ENCODE peak calls at places on chromosome X, in ten cellular contexts. X, E, O, J, G, U, Y, M, R and L are unnamed samples.

GRCh38 chrX:1417921-1418875 is 26.3 kb upstream of the SLC25A6 start:
- DNase-seq in Y (no peak), R (no peak), U (no peak), X (no peak), M (no peak), E (no peak), O (no peak), J (no peak), G (no peak), L (peak; percentile 35)

GRCh38 chrX:115047181-115047580 is 29.8 kb upstream of the IL13RA2 start:
- DNase-seq in O (no peak), E (no peak), M (no peak), J (no peak), X (no peak), Y (no peak), R (no peak), G (no peak), U (peak; percentile 67), L (no peak)

GRCh38 chrX:153726286-153727107 is 1.8 kb downstream of the ABCD1 start:
- DNase-seq in Y (peak; percentile 41), J (peak; percentile 79), R (peak; percentile 68), X (no peak), E (peak; percentile 56), O (no peak), G (peak; percentile 77), M (peak; percentile 64), U (peak; percentile 30), L (peak; percentile 83)

GRCh38 chrX:143837444-143837843 is 46.4 kb upstream of the UBE2NL start:
- DNase-seq in X (no peak), U (no peak), Y (no peak), E (no peak), J (no peak), M (no peak), R (no peak), G (no peak), O (no peak), L (no peak)

GRCh38 chrX:150044556-150044955 is 106.3 kb upstream of the EOLA2 start:
- DNase-seq in U (no peak), G (no peak), M (no peak), E (no peak), O (peak; percentile 21), R (no peak), Y (no peak), J (no peak), X (no peak), L (no peak)

GRCh38 chrX:24260827-24261550 is 52.9 kb downstream of the SUPT20HL2 start:
- DNase-seq in U (no peak), G (no peak), Y (peak; percentile 57), X (no peak), O (no peak), E (peak; percentile 50), M (no peak), R (no peak), J (no peak), L (peak; percentile 81)

GRCh38 chrX:43225626-43226328 is 430.3 kb upstream of the MAOA start:
- DNase-seq in M (no peak), G (no peak), O (no peak), E (no peak), Y (no peak), X (no peak), R (no peak), U (no peak), J (peak; percentile 1), L (no peak)

GRCh38 chrX:46433892-46434291 is 111.3 kb downstream of the ZNF674 start:
- DNase-seq in U (no peak), E (no peak), G (no peak), O (no peak), J (no peak), Y (no peak), X (peak; percentile 14), M (no peak), R (no peak), L (no peak)

GRCh38 chrX:87525771-87526229 is 8.2 kb downstream of the KLHL4 start:
- DNase-seq in X (no peak), E (no peak), O (peak; percentile 71), J (no peak), R (no peak), U (peak; percentile 2), G (no peak), M (no peak), Y (no peak), L (no peak)

GRCh38 chrX:38929966-38930421 is 128.7 kb downstream of the MID1IP1 start:
- DNase-seq in Y (no peak), G (no peak), J (no peak), X (no peak), O (peak; percentile 42), M (no peak), U (peak; percentile 82), E (peak; percentile 16), R (no peak), L (peak; percentile 60)

GRCh38 chrX:117989512-117989911 is 127.1 kb downstream of the KLHL13 start:
- DNase-seq in X (no peak), M (no peak), J (no peak), Y (no peak), U (no peak), E (no peak), G (no peak), R (no peak), O (peak; percentile 46), L (no peak)

GRCh38 chrX:133608406-133608805 is 193.1 kb upstream of the GPC4 start:
- DNase-seq in G (no peak), X (no peak), M (no peak), U (no peak), Y (no peak), J (no peak), R (no peak), O (peak; percentile 31), E (no peak), L (no peak)

GRCh38 chrX:133258481-133258880 is 40.3 kb upstream of the TFDP3 start:
- DNase-seq in Y (no peak), R (no peak), E (no peak), M (no peak), G (no peak), O (peak; percentile 34), U (no peak), X (no peak), J (no peak), L (no peak)

GRCh38 chrX:63012574-63012973 is 338.6 kb downstream of the SPIN4 start:
- DNase-seq in Y (no peak), U (no peak), E (no peak), O (no peak), G (no peak), M (no peak), J (no peak), R (no peak), X (no peak), L (no peak)

GRCh38 chrX:26653050-26653449 is 437.1 kb downstream of the MAGEB5 start:
- DNase-seq in M (no peak), U (no peak), G (no peak), E (no peak), Y (no peak), O (no peak), X (no peak), J (no peak), R (no peak), L (no peak)

GRCh38 chrX:18792828-18793227 is 85.4 kb downstream of the PPEF1 start:
- DNase-seq in R (no peak), J (no peak), O (no peak), E (no peak), U (no peak), X (no peak), G (no peak), Y (no peak), M (no peak), L (no peak)

GRCh38 chrX:48854898-48855297 is 19.5 kb upstream of the PCSK1N start:
- DNase-seq in U (peak; percentile 13), J (no peak), Y (no peak), R (no peak), G (peak; percentile 17), E (no peak), X (no peak), O (peak; percentile 18), M (no peak), L (no peak)

GRCh38 chrX:1601051-1601767 is 9.8 kb downstream of the AKAP17A start:
- DNase-seq in O (no peak), R (no peak), G (no peak), X (no peak), Y (no peak), E (no peak), U (no peak), J (no peak), M (no peak), L (peak; percentile 75)